ENCODE peak calls at places on chromosome 5, in four cellular contexts. R is AG10803, O is MM.1S, Z is mucosa of descending colon. U is an unnamed sample.

GRCh38 chr5:61357745-61358144 is 25.7 kb downstream of the ZSWIM6 start:
- DNase-seq in R (no peak), O (no peak), Z (no peak), U (peak; percentile 46)

GRCh38 chr5:41349846-41350245 is 136.5 kb upstream of the C6 start:
- DNase-seq in R (no peak), O (no peak), Z (no peak), U (no peak)

GRCh38 chr5:139862313-139862712 is 66.7 kb downstream of the PSD2 start:
- DNase-seq in R (peak; percentile 40), O (no peak), Z (no peak), U (peak; percentile 16)

GRCh38 chr5:98997000-98997399 is 68.2 kb upstream of the CHD1 start:
- DNase-seq in R (peak; percentile 47), O (no peak), Z (no peak), U (peak; percentile 83)

GRCh38 chr5:135538261-135538660 is 2.5 kb upstream of the NEUROG1 start:
- DNase-seq in R (no peak), O (no peak), Z (no peak), U (no peak)

GRCh38 chr5:59528226-59528862 is 365.2 kb downstream of the PDE4D start:
- DNase-seq in R (no peak), O (no peak), Z (no peak), U (no peak)

GRCh38 chr5:66234241-66234640 is 90.1 kb downstream of the SREK1 start:
- DNase-seq in R (no peak), O (no peak), Z (no peak), U (no peak)

GRCh38 chr5:591746-592145 is 20.4 kb upstream of the CEP72 start:
- DNase-seq in R (no peak), O (peak; percentile 16), Z (no peak), U (no peak)

GRCh38 chr5:151363673-151364072 is 16.3 kb upstream of the SLC36A2 start:
- DNase-seq in R (no peak), O (no peak), Z (no peak), U (no peak)

GRCh38 chr5:80707645-80708044 is 52.9 kb upstream of the DHFR start:
- DNase-seq in R (peak; percentile 32), O (no peak), Z (no peak), U (peak; percentile 7)

GRCh38 chr5:108143581-108143980 is 238.3 kb downstream of the FBXL17 start:
- DNase-seq in R (peak; percentile 73), O (no peak), Z (no peak), U (peak; percentile 45)

GRCh38 chr5:102742215-102742614 is 12.9 kb upstream of the PAM start:
- DNase-seq in R (no peak), O (no peak), Z (no peak), U (no peak)

GRCh38 chr5:43121565-43122484 is 1.1 kb downstream of the ZNF131 start:
- DNase-seq in R (peak; percentile 56), O (no peak), Z (peak; percentile 29), U (peak; percentile 55)

GRCh38 chr5:33166971-33167370 is 273.8 kb upstream of the TARS1 start:
- DNase-seq in R (no peak), O (no peak), Z (no peak), U (no peak)

GRCh38 chr5:135539430-135540005 is 3.8 kb upstream of the NEUROG1 start:
- DNase-seq in R (no peak), O (no peak), Z (no peak), U (no peak)

GRCh38 chr5:79120221-79120620 is 8.6 kb downstream of the BHMT start:
- DNase-seq in R (no peak), O (no peak), Z (no peak), U (no peak)

GRCh38 chr5:73393606-73394489 is 54.7 kb downstream of the FOXD1 start:
- DNase-seq in R (no peak), O (no peak), Z (no peak), U (no peak)

GRCh38 chr5:173772407-173773059 is 115.6 kb upstream of the CPEB4 start:
- DNase-seq in R (no peak), O (no peak), Z (no peak), U (peak; percentile 63)

GRCh38 chr5:132180134-132180745 is 47.4 kb downstream of the P4HA2 start:
- DNase-seq in R (peak; percentile 73), O (peak; percentile 55), Z (peak; percentile 27), U (peak; percentile 84)

GRCh38 chr5:124659798-124660197 is 86.6 kb downstream of the ZNF608 start:
- DNase-seq in R (no peak), O (no peak), Z (no peak), U (no peak)

GRCh38 chr5:120866997-120867396 is 402.9 kb downstream of the PRR16 start:
- DNase-seq in R (no peak), O (no peak), Z (no peak), U (no peak)
- TF ChIP-seq CTCF in R (no peak), O (no peak), Z (no peak), U (no peak)

GRCh38 chr5:5533927-5534326 is 111.5 kb downstream of the ICE1 start:
- DNase-seq in R (no peak), O (no peak), Z (no peak), U (no peak)
- H3K4me3 ChIP-seq in R (no peak overlapping the region), O (no peak overlapping the region), Z (no peak overlapping the region), U (no peak overlapping the region)

GRCh38 chr5:155278524-155278923 is 265.0 kb downstream of the KIF4B start:
- DNase-seq in R (no peak), O (no peak), Z (no peak), U (no peak)

GRCh38 chr5:155285673-155286072 is 272.1 kb downstream of the KIF4B start:
- DNase-seq in R (no peak), O (no peak), Z (no peak), U (no peak)

GRCh38 chr5:155282503-155283107 is 269.1 kb downstream of the KIF4B start:
- DNase-seq in R (no peak), O (no peak), Z (no peak), U (no peak)
- TF ChIP-seq CTCF in R (no peak), O (no peak), Z (no peak), U (no peak)

DNA sequence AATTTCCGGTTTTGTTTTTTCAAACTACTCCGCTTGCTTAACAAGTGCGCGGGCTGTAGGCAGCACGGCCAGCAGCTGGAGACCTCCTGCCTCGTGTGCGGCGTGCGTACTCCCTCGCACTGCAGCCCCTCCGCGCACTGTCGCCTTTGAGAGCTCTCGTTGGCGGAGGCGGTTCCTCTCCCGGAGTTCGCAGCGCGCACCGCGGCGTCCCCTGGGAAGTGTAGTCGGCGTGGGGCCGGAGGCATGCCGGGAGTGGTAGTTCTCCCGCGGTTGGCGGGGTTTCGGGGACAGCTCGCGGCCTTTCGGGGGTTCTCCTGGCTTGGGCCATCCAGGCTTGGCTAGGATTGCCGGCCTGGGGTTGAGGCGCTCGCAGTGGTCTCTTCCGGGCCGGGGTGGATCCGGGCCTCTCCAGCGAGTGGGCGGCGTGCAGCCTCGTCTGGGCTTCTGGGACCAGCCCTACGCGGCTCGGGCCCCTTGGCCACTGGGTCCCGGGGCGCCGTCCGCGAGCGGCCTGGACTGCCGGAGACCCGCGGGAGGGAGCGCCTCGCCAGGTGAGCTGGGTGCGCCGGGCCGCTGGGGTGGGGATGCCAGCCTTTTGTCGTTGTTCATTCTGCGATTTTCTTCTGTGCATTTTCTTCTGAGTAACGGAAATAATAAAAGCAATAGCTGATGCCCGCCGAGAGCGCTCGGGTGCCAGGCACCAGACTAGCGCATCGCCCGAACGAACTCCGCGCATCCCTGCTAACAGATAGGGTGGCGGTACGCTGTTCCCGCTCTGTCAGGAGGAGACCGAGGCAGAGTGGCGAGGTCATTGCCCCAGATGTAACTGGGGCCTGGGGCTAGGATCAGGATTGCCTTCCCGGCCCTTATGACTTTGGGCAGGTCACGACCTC is at the start of gene ZNF354C:
- DNase-seq in R (peak; percentile 84), O (peak; percentile 50), Z (peak; percentile 88), U (peak; percentile 90)
- H3K4me3 ChIP-seq in R (peak within 1 kb of the TSS; percentile 82), O (peak within 1 kb of the TSS; percentile 39), Z (peak within 1 kb of the TSS; percentile 61), U (peak within 1 kb of the TSS; percentile 73)

GRCh38 chr5:95283761-95284511 is 958 bp downstream of the MCTP1 start:
- DNase-seq in R (no peak), O (peak; percentile 58), Z (peak; percentile 21), U (peak; percentile 11)
- TF ChIP-seq CTCF in R (peak; percentile 27), O (peak; percentile 47), Z (no peak), U (peak; percentile 54)

DNA sequence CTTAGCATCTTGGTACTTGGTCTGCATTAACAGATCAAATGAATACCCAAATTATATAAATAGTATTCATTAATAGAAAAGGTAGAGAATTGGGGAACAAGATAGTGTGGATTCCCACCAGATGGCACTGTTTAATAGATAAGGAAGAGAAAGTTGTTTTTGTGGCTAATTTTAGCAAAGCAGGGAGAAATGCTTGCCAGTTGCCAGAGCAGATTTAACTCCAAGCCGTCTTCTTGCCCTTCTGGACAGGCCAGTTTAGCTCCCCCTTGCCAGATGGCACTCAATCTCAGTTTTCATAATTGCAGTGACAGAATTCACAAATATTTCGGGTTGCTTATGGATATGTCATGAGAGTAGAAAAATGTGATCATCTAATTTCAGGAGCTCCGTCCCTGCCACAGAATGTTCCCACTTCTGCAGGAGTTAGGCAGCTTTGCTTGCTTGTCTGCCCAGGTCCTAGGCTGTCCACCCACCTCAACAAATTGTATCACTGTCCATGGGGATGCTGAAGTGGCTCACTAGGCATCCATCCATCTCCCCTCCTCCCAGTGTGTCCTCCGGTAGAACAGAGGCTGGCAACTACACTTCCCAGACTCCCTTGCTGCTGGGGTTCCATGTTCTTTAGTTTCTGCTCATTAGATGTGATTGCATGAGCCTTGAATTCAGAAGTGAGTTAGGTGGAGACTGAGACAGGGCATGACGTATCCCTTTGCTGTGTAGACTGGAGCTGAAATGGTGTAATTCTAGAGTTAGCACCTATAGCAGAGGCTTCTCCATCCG is 11.8 kb upstream of the HEXB start:
- DNase-seq in R (peak; percentile 63), O (peak; percentile 31), Z (no peak), U (peak; percentile 71)
- H3K4me3 ChIP-seq in R (peak overlapping the region; percentile 31), O (no peak overlapping the region), Z (no peak overlapping the region), U (no peak overlapping the region)

DNA sequence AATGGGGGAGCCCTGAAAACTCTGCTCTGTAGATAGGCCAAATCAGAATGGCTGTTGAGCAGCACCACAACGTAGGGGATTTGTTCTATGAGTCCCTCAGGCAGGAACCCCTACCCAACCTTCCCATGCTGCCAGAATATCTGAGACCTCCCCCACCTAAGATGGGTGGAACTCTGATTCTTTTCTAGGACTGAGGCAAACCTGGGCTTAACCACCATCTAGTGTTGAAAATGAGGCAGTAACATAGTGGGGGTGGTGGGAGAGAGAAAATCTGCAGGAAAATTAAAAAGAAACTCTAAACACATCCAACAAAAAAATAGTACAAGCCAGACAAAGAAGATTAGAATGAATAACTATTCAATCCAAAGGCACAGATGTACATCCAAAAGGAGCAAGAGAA is 228.4 kb downstream of the ATPSCKMT start:
- DNase-seq in R (no peak), O (no peak), Z (no peak), U (no peak)
- TF ChIP-seq CTCF in R (no peak), O (no peak), Z (no peak), U (peak; percentile 10)

DNA sequence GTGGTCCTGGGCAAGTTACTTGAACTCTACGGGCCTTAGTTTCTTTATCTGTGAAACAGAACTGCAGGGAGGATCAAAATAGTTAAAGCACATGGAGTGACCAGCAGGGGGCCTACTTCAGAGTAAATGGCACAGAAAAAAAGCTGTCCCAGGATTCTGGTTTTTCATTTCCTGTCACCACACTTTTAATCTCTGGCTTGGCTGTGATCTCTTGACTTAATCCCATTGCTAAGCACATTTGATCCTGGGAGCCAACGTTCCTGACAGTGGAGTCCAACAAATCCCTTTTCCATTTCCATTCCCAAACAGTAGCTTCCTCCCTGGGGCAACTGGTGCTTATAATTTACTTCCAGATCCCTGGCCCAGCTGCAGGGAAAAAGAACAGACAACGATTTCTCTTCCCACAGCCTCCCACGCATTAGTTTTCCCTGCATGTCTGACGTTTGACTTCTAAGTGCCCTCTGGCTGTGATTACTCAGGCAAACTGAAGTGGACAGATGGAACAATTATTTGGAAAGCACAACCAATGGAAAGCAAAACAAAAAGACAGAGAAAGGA is 136.5 kb upstream of the STK32A start:
- DNase-seq in R (peak; percentile 51), O (peak; percentile 49), Z (peak; percentile 71), U (peak; percentile 62)
- H3K4me3 ChIP-seq in R (no peak overlapping the region), O (no peak overlapping the region), Z (no peak overlapping the region), U (no peak overlapping the region)